ENCODE peak calls at places on chromosomes 13 and 19, in eight cellular contexts. One of them, this sample, is unnamed.

GRCh38 chr13:32390484-32390883 is 37.4 kb downstream of the N4BP2L1 start:
- DNase-seq in neuronal stem cell: no peak
- DNase-seq in LHCN-M2: no peak
- DNase-seq in hypothalamus: no peak
- DNase-seq in activated CD8-positive, alpha-beta T cell treated with anti-CD3 and anti-CD28 coated beads for 36 hours: no peak
- DNase-seq in neural crest cell: no peak
- DNase-seq in lower lobe of right lung: no peak
- DNase-seq in endothelial cell of umbilical vein: no peak
- DNase-seq in this sample: no peak

GRCh38 chr13:45456196-45456972 is 8.4 kb upstream of the COG3 start:
- DNase-seq in neural crest cell: no peak
- DNase-seq in lower lobe of right lung: no peak
- DNase-seq in LHCN-M2: peak
- DNase-seq in activated CD8-positive, alpha-beta T cell treated with anti-CD3 and anti-CD28 coated beads for 36 hours: no peak
- DNase-seq in endothelial cell of umbilical vein: peak
- DNase-seq in hypothalamus: no peak
- DNase-seq in neuronal stem cell: no peak
- DNase-seq in this sample: no peak

GRCh38 chr13:112849500-112849899 is 119.5 kb upstream of the MCF2L start:
- DNase-seq in LHCN-M2: peak
- DNase-seq in endothelial cell of umbilical vein: peak
- DNase-seq in lower lobe of right lung: no peak
- DNase-seq in neuronal stem cell: no peak
- DNase-seq in neural crest cell: no peak
- DNase-seq in hypothalamus: no peak
- DNase-seq in activated CD8-positive, alpha-beta T cell treated with anti-CD3 and anti-CD28 coated beads for 36 hours: no peak
- DNase-seq in this sample: peak

GRCh38 chr19:19461671-19462622 is 53.4 kb downstream of the TSSK6 start:
- DNase-seq in LHCN-M2: peak
- DNase-seq in lower lobe of right lung: peak
- DNase-seq in activated CD8-positive, alpha-beta T cell treated with anti-CD3 and anti-CD28 coated beads for 36 hours: peak
- DNase-seq in endothelial cell of umbilical vein: peak
- DNase-seq in hypothalamus: no peak
- DNase-seq in neuronal stem cell: peak
- DNase-seq in neural crest cell: peak
- DNase-seq in this sample: peak

GRCh38 chr13:113990321-113990837 is 16.5 kb upstream of the C13orf46 start:
- DNase-seq in neuronal stem cell: no peak
- DNase-seq in lower lobe of right lung: no peak
- DNase-seq in endothelial cell of umbilical vein: no peak
- DNase-seq in LHCN-M2: no peak
- DNase-seq in neural crest cell: no peak
- DNase-seq in activated CD8-positive, alpha-beta T cell treated with anti-CD3 and anti-CD28 coated beads for 36 hours: no peak
- DNase-seq in hypothalamus: no peak
- DNase-seq in this sample: no peak

GRCh38 chr13:98582947-98583346 is 6.0 kb upstream of the STK24 start:
- DNase-seq in neuronal stem cell: no peak
- DNase-seq in LHCN-M2: no peak
- DNase-seq in lower lobe of right lung: no peak
- DNase-seq in endothelial cell of umbilical vein: no peak
- DNase-seq in activated CD8-positive, alpha-beta T cell treated with anti-CD3 and anti-CD28 coated beads for 36 hours: no peak
- DNase-seq in neural crest cell: no peak
- DNase-seq in hypothalamus: no peak
- DNase-seq in this sample: no peak

GRCh38 chr19:43820098-43820860 is 6.8 kb upstream of the ZNF283 start:
- DNase-seq in activated CD8-positive, alpha-beta T cell treated with anti-CD3 and anti-CD28 coated beads for 36 hours: peak
- DNase-seq in neuronal stem cell: no peak
- DNase-seq in lower lobe of right lung: peak
- DNase-seq in LHCN-M2: no peak
- DNase-seq in neural crest cell: no peak
- DNase-seq in endothelial cell of umbilical vein: peak
- DNase-seq in hypothalamus: peak
- DNase-seq in this sample: no peak

GRCh38 chr13:57627663-57628062 is 3.9 kb upstream of the PCDH17 start:
- DNase-seq in hypothalamus: no peak
- DNase-seq in activated CD8-positive, alpha-beta T cell treated with anti-CD3 and anti-CD28 coated beads for 36 hours: no peak
- DNase-seq in neural crest cell: no peak
- DNase-seq in neuronal stem cell: no peak
- DNase-seq in endothelial cell of umbilical vein: peak
- DNase-seq in lower lobe of right lung: no peak
- DNase-seq in LHCN-M2: no peak
- DNase-seq in this sample: peak

GRCh38 chr13:102974574-102975195 is 91.5 kb downstream of the SLC10A2 start:
- DNase-seq in activated CD8-positive, alpha-beta T cell treated with anti-CD3 and anti-CD28 coated beads for 36 hours: no peak
- DNase-seq in hypothalamus: no peak
- DNase-seq in LHCN-M2: no peak
- DNase-seq in lower lobe of right lung: no peak
- DNase-seq in neuronal stem cell: no peak
- DNase-seq in neural crest cell: no peak
- DNase-seq in endothelial cell of umbilical vein: no peak
- DNase-seq in this sample: no peak

GRCh38 chr19:19040417-19040816 is 7.0 kb downstream of the ARMC6 start:
- DNase-seq in LHCN-M2: peak
- DNase-seq in lower lobe of right lung: peak
- DNase-seq in neural crest cell: no peak
- DNase-seq in activated CD8-positive, alpha-beta T cell treated with anti-CD3 and anti-CD28 coated beads for 36 hours: no peak
- DNase-seq in neuronal stem cell: no peak
- DNase-seq in hypothalamus: no peak
- DNase-seq in endothelial cell of umbilical vein: no peak
- DNase-seq in this sample: peak

GRCh38 chr19:46082728-46083050 is 41.8 kb downstream of the IGFL3 start:
- DNase-seq in hypothalamus: no peak
- DNase-seq in activated CD8-positive, alpha-beta T cell treated with anti-CD3 and anti-CD28 coated beads for 36 hours: no peak
- DNase-seq in neural crest cell: no peak
- DNase-seq in LHCN-M2: peak
- DNase-seq in lower lobe of right lung: no peak
- DNase-seq in endothelial cell of umbilical vein: no peak
- DNase-seq in neuronal stem cell: no peak
- DNase-seq in this sample: no peak

GRCh38 chr13:72983085-72983768 is 75.6 kb upstream of the KLF5 start:
- DNase-seq in LHCN-M2: peak
- DNase-seq in neuronal stem cell: no peak
- DNase-seq in lower lobe of right lung: peak
- DNase-seq in hypothalamus: no peak
- DNase-seq in neural crest cell: no peak
- DNase-seq in activated CD8-positive, alpha-beta T cell treated with anti-CD3 and anti-CD28 coated beads for 36 hours: no peak
- DNase-seq in endothelial cell of umbilical vein: no peak
- DNase-seq in this sample: no peak

GRCh38 chr19:13036366-13036976 is 41.2 kb downstream of the NFIX start:
- DNase-seq in neural crest cell: no peak
- DNase-seq in hypothalamus: no peak
- DNase-seq in lower lobe of right lung: peak
- DNase-seq in endothelial cell of umbilical vein: no peak
- DNase-seq in LHCN-M2: peak
- DNase-seq in neuronal stem cell: no peak
- DNase-seq in activated CD8-positive, alpha-beta T cell treated with anti-CD3 and anti-CD28 coated beads for 36 hours: no peak
- DNase-seq in this sample: peak

GRCh38 chr19:18208098-18208951 is 4.5 kb upstream of the RAB3A start:
- DNase-seq in endothelial cell of umbilical vein: peak
- DNase-seq in neural crest cell: no peak
- DNase-seq in LHCN-M2: peak
- DNase-seq in activated CD8-positive, alpha-beta T cell treated with anti-CD3 and anti-CD28 coated beads for 36 hours: peak
- DNase-seq in lower lobe of right lung: peak
- DNase-seq in neuronal stem cell: no peak
- DNase-seq in hypothalamus: no peak
- DNase-seq in this sample: no peak

GRCh38 chr13:101217086-101217485 is 199.2 kb downstream of the NALCN start:
- DNase-seq in endothelial cell of umbilical vein: no peak
- DNase-seq in LHCN-M2: peak
- DNase-seq in hypothalamus: no peak
- DNase-seq in neuronal stem cell: no peak
- DNase-seq in lower lobe of right lung: no peak
- DNase-seq in activated CD8-positive, alpha-beta T cell treated with anti-CD3 and anti-CD28 coated beads for 36 hours: no peak
- DNase-seq in neural crest cell: no peak
- DNase-seq in this sample: no peak

GRCh38 chr19:48396010-48396870 is 2.8 kb downstream of the GRIN2D start:
- DNase-seq in neural crest cell: no peak
- DNase-seq in hypothalamus: no peak
- DNase-seq in activated CD8-positive, alpha-beta T cell treated with anti-CD3 and anti-CD28 coated beads for 36 hours: no peak
- DNase-seq in LHCN-M2: no peak
- DNase-seq in lower lobe of right lung: no peak
- DNase-seq in neuronal stem cell: no peak
- DNase-seq in endothelial cell of umbilical vein: no peak
- DNase-seq in this sample: no peak

GRCh38 chr13:52665325-52665724 is 12.7 kb downstream of the SUGT1 start:
- DNase-seq in hypothalamus: no peak
- DNase-seq in LHCN-M2: peak
- DNase-seq in endothelial cell of umbilical vein: peak
- DNase-seq in neuronal stem cell: no peak
- DNase-seq in activated CD8-positive, alpha-beta T cell treated with anti-CD3 and anti-CD28 coated beads for 36 hours: no peak
- DNase-seq in lower lobe of right lung: no peak
- DNase-seq in neural crest cell: no peak
- DNase-seq in this sample: peak

GRCh38 chr13:93411281-93411680 is 184.7 kb downstream of the GPC6 start:
- DNase-seq in hypothalamus: no peak
- DNase-seq in LHCN-M2: no peak
- DNase-seq in neuronal stem cell: no peak
- DNase-seq in activated CD8-positive, alpha-beta T cell treated with anti-CD3 and anti-CD28 coated beads for 36 hours: no peak
- DNase-seq in lower lobe of right lung: no peak
- DNase-seq in endothelial cell of umbilical vein: no peak
- DNase-seq in neural crest cell: no peak
- DNase-seq in this sample: no peak